ENCODE peak calls at places on chromosome 1, in five cellular contexts. D, X, H, M and V are unnamed samples.

GRCh38 chr1:35319988-35320713 is 51.6 kb downstream of the ZMYM4 start:
- DNase-seq in D (no peak), X (no peak), H (peak), M (no peak), V (peak)

GRCh38 chr1:74399249-74399648 is 113.2 kb downstream of the LRRC53 start:
- DNase-seq in D (no peak), X (no peak), H (no peak), M (no peak), V (no peak)

GRCh38 chr1:25620211-25620610 is 3.6 kb downstream of the MAN1C1 start:
- DNase-seq in D (no peak), X (no peak), H (no peak), M (no peak), V (no peak)

GRCh38 chr1:45206808-45207624 is 611 bp upstream of the ZSWIM5 start:
- DNase-seq in D (no peak), X (no peak), H (no peak), M (peak), V (no peak)

GRCh38 chr1:224929335-224930237 is at the start of gene DNAH14:
- DNase-seq in D (peak), X (no peak), H (peak), M (no peak), V (peak)

GRCh38 chr1:193540511-193540910 is 354.1 kb upstream of the B3GALT2 start:
- DNase-seq in D (no peak), X (no peak), H (no peak), M (no peak), V (no peak)

GRCh38 chr1:83670891-83671565 is 327.9 kb downstream of the TTLL7 start:
- DNase-seq in D (no peak), X (no peak), H (no peak), M (no peak), V (no peak)

GRCh38 chr1:2253797-2254480 is 25.8 kb downstream of the SKI start:
- DNase-seq in D (no peak), X (no peak), H (no peak), M (no peak), V (no peak)

GRCh38 chr1:11780380-11781147 is 18.6 kb downstream of the C1orf167 start:
- DNase-seq in D (no peak), X (no peak), H (no peak), M (no peak), V (no peak)

GRCh38 chr1:204923209-204923608 is 52.5 kb downstream of the NFASC start:
- DNase-seq in D (no peak), X (no peak), H (no peak), M (no peak), V (no peak)
- H3K27ac ChIP-seq in D (no peak), X (no peak), H (no peak), M (no peak), V (no peak)

DNA sequence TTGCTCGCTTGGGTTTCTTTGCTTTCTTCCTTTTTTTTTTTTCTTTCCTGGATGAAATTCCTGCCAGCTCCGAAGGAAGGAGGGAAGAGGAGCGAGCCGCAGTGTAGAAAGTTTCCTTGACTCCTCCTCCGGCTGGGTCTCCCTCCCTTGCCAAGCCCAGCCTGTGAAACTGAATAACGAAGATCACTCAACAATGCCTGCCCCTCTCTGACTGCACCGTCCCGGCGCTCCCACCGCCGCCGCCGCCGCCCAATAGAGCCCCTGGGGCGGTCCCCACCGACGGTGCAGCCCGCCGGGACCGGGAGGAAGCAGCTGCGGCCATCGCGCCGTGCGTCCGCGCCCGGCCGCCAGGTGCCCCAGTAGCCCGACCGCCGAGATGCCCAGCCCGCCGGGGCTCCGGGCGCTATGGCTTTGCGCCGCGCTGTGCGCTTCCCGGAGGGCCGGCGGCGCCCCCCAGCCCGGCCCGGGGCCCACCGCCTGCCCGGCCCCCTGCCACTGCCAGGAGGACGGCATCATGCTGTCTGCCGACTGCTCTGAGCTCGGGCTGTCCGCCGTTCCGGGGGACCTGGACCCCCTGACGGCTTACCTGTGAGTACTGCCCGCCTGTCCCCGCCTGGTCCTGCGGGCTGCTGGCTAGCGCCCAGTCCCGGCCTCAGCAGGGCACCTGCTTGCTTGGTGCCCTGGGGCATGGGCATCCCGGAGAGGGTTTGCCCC is at the start of gene LGR6:
- DNase-seq in D (no peak), X (no peak), H (no peak), M (no peak), V (no peak)
- H3K4me3 ChIP-seq in D (no peak), X (peak), H (peak), M (no peak), V (peak)

DNA sequence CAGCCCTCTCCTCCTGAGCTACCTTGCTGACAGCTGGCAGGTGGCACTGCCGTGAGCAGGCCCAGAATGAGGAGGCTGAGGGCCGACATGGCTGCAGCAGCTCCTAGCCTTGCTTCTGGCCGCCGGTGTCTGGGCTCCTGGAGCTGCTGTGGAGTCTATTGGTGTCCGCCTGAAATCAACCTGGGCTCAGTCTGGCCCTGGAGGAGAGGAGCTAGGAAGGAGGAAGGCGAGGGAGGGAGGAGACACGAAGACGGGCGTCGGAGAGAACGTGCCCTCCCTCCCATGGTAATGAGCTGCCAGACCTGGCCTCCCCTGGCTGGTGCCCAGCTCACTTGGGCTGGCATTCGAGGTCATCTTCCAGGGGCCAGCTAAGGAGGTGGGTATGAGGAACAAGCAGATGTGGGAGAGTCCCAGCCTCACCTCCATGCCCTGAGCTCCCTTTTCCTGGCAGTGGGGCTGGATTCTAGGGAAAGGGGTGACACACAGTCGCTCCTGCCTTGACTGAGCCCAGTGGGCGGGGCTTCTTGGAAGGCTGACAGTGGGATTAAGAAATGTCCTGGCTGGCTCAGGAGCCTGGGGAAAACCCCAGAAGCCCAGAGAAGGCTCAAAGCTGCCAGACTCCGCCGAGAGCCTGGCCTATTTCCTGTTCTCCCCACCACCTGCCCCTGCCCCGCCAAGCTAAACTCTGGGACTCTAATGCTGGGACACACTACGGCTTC is at the start of gene PDZK1IP1:
- DNase-seq in D (no peak), X (peak), H (peak), M (peak), V (peak)
- H3K27ac ChIP-seq in D (no peak), X (peak), H (peak), M (peak), V (peak)

GRCh38 chr1:248739580-248740205 is 15.9 kb downstream of the LYPD8 start:
- DNase-seq in D (no peak), X (no peak), H (no peak), M (no peak), V (no peak)

GRCh38 chr1:248737457-248737856 is 18.1 kb downstream of the LYPD8 start:
- DNase-seq in D (no peak), X (no peak), H (no peak), M (no peak), V (no peak)

GRCh38 chr1:248736992-248737391 is 18.6 kb downstream of the LYPD8 start:
- DNase-seq in D (no peak), X (no peak), H (no peak), M (no peak), V (no peak)

GRCh38 chr1:248740876-248741275 is 14.7 kb downstream of the LYPD8 start:
- DNase-seq in D (no peak), X (no peak), H (no peak), M (no peak), V (no peak)
- H3K4me3 ChIP-seq in D (no peak), X (no peak), H (no peak), M (no peak), V (no peak)

GRCh38 chr1:243742814-243743213 is 107.2 kb downstream of the AKT3 start:
- DNase-seq in D (peak), X (no peak), H (no peak), M (no peak), V (no peak)

GRCh38 chr1:243740255-243740999 is 109.6 kb downstream of the AKT3 start:
- DNase-seq in D (no peak), X (no peak), H (no peak), M (no peak), V (no peak)

GRCh38 chr1:243738020-243738419 is 112.0 kb downstream of the AKT3 start:
- DNase-seq in D (no peak), X (no peak), H (no peak), M (no peak), V (no peak)

GRCh38 chr1:243735457-243735856 is 114.6 kb downstream of the AKT3 start:
- DNase-seq in D (no peak), X (no peak), H (no peak), M (no peak), V (no peak)

DNA sequence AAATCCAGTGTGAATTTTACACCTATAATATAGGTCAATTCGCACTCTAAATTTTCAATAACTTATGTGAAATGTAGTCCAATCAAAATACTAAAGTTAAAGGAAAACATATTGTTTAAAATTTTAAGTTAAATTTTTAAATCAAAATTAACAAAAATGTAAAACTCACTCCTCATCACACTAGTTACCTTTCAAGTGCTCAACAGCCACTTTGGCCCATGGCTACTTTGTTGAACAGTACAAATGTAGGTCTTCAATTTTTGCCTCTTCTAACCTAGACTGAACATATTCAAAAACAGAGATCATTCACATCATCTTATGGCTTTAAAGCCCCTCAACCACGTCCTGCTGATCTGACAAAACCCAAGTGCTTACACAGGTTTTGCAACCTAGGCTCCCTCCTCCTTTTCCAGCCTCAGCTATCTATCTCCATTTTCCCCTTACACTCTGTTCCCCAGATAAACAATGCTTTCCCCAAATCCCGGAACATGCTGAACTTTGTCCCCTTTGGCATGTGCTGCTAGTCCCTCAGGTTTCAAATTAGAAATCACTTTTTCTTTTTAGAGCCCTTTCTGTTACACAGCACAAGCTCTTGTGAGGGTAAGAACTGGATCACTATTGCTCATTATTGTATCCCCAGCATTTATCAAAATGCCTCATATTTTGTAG is 110.6 kb downstream of the AKT3 start:
- DNase-seq in D (no peak), X (no peak), H (no peak), M (no peak), V (no peak)
- H3K27ac ChIP-seq in D (no peak), X (peak), H (no peak), M (no peak), V (no peak)

GRCh38 chr1:177165069-177165439 is 542 bp upstream of the ASTN1 start:
- DNase-seq in D (no peak), X (no peak), H (no peak), M (no peak), V (no peak)
- H3K4me3 ChIP-seq in D (no peak), X (no peak), H (peak), M (no peak), V (peak)

DNA sequence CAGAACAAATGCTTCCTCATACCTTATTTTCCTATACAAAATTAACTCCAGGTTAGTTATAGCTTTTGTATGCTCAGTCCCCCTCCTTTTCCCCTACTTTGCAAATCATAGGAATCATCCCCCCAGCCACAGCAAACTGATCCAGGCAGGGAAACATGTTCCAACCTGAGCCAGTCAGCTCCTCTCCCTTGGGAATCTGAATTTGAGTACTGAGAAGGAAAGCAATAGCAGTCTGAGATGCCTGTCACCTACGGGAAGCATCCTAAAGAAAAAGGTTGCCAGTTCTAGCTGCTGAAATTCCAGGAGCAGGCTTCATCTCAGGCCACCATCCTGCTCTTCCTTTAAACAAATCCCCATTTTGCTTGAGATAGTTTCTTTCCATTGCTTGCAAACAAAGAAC is 6.9 kb downstream of the ADSS2 start:
- DNase-seq in D (no peak), X (no peak), H (no peak), M (no peak), V (no peak)
- H3K27ac ChIP-seq in D (no peak), X (peak), H (peak), M (no peak), V (peak)